ENCODE peak calls at places on chromosomes 6 and 20, in six cellular contexts. B is lower leg skin, U is Peyer's patch, Y is spleen, H is K562, E is prostate gland. C is an unnamed sample.

GRCh38 chr20:49987868-49988690 is 5.3 kb downstream of the SNAI1 start:
- DNase-seq in B (no peak), U (no peak), Y (no peak), H (no peak), E (no peak), C (no peak)

GRCh38 chr6:7848229-7848628 is 62.4 kb downstream of the TXNDC5 start:
- DNase-seq in B (no peak), U (no peak), Y (no peak), H (no peak), E (no peak), C (no peak)

GRCh38 chr6:96391776-96392175 is 129.8 kb upstream of the UFL1 start:
- DNase-seq in B (no peak), U (no peak), Y (no peak), H (no peak), E (no peak), C (no peak)

GRCh38 chr20:11001767-11002540 is 328.2 kb upstream of the JAG1 start:
- DNase-seq in B (peak), U (no peak), Y (no peak), H (no peak), E (peak), C (peak)

GRCh38 chr20:55576981-55577380 is 428.3 kb downstream of the CBLN4 start:
- DNase-seq in B (no peak), U (no peak), Y (no peak), H (no peak), E (no peak), C (no peak)

GRCh38 chr20:13121840-13122515 is 99.1 kb upstream of the ISM1 start:
- DNase-seq in B (no peak), U (no peak), Y (no peak), H (no peak), E (no peak), C (no peak)

GRCh38 chr20:63969851-63970713 is at the start of gene ZNF512B:
- DNase-seq in B (no peak), U (peak), Y (peak), H (peak), E (peak), C (peak)

GRCh38 chr20:17822039-17822438 is 122.3 kb downstream of the BANF2 start:
- DNase-seq in B (no peak), U (peak), Y (no peak), H (no peak), E (peak), C (peak)

GRCh38 chr6:134299236-134299635 is 18.7 kb downstream of the SGK1 start:
- DNase-seq in B (no peak), U (no peak), Y (no peak), H (no peak), E (no peak), C (no peak)

GRCh38 chr6:106688177-106688951 is 59.0 kb downstream of the QRSL1 start:
- DNase-seq in B (no peak), U (no peak), Y (no peak), H (no peak), E (no peak), C (no peak)

GRCh38 chr20:33857722-33858563 is 46.8 kb downstream of the CHMP4B start:
- DNase-seq in B (no peak), U (no peak), Y (no peak), H (no peak), E (no peak), C (no peak)

GRCh38 chr20:34062651-34063482 is 49.2 kb downstream of the EIF2S2 start:
- DNase-seq in B (no peak), U (no peak), Y (no peak), H (no peak), E (no peak), C (no peak)

GRCh38 chr20:58306421-58307261 is 2.9 kb upstream of the RAB22A start:
- DNase-seq in B (peak), U (peak), Y (peak), H (peak), E (no peak), C (peak)

GRCh38 chr20:34708621-34709043 is 4.5 kb downstream of the TP53INP2 start:
- DNase-seq in B (peak), U (peak), Y (peak), H (peak), E (peak), C (peak)

GRCh38 chr6:44151348-44152108 is 7.1 kb upstream of the CAPN11 start:
- DNase-seq in B (peak), U (peak), Y (peak), H (peak), E (peak), C (peak)

GRCh38 chr6:18183736-18184135 is 28.5 kb downstream of the KDM1B start:
- DNase-seq in B (no peak), U (no peak), Y (no peak), H (no peak), E (no peak), C (no peak)

GRCh38 chr6:33621396-33622388 is 570 bp downstream of the ITPR3 start:
- DNase-seq in B (no peak), U (peak), Y (peak), H (peak), E (peak), C (peak)

GRCh38 chr6:33620584-33621395 is at the start of gene ITPR3:
- DNase-seq in B (no peak), U (peak), Y (peak), H (peak), E (peak), C (peak)

GRCh38 chr6:33619166-33619565 is 2.0 kb upstream of the ITPR3 start:
- DNase-seq in B (no peak), U (no peak), Y (no peak), H (no peak), E (no peak), C (no peak)

GRCh38 chr6:33622456-33623431 is 1.6 kb downstream of the ITPR3 start:
- DNase-seq in B (no peak), U (peak), Y (no peak), H (peak), E (no peak), C (no peak)

DNA sequence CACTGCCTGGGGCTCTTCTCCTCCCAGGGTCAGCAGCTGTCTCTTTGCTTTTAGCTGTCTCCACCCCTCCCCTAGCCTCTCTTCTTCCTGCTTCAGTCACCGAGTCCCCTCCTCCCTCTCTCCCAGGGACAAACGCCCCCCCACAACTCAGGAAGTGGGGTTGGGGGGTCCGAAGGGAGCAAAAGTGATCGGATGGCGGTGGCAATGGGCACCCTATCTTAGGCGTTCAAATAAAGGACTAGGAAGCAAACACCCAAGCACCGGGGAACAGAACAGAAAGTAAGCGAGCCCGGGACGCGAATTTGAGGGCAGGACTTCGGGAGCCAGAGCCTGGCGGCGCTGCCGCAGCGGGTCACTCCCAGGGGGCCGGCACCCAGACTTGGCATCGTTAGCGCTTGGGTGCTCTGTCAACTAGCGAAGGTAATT is 951 bp upstream of the ITPR3 start:
- DNase-seq in B (peak), U (peak), Y (peak), H (peak), E (peak), C (peak)
- TF ChIP-seq POLR2A in B (no peak), U (no peak), Y (no peak), H (peak), E (no peak), C (no peak)

GRCh38 chr6:169725270-169726048 is 1.2 kb upstream of the PHF10 start:
- DNase-seq in B (peak), U (peak), Y (peak), H (peak), E (peak), C (peak)
- H3K4me3 ChIP-seq in B (no peak), U (peak), Y (peak), H (peak), E (peak), C (peak)

GRCh38 chr6:150865406-150866146 is at the start of gene MTHFD1L:
- DNase-seq in B (peak), U (peak), Y (peak), H (peak), E (peak), C (peak)
- TF ChIP-seq POLR2A in B (no peak), U (no peak), Y (no peak), H (no peak), E (peak), C (no peak)

GRCh38 chr20:19886666-19887288 is 128.7 kb downstream of the RIN2 start:
- DNase-seq in B (no peak), U (peak), Y (no peak), H (no peak), E (no peak), C (no peak)
- H3K4me3 ChIP-seq in B (no peak), U (peak), Y (no peak), H (no peak), E (no peak), C (no peak)

DNA sequence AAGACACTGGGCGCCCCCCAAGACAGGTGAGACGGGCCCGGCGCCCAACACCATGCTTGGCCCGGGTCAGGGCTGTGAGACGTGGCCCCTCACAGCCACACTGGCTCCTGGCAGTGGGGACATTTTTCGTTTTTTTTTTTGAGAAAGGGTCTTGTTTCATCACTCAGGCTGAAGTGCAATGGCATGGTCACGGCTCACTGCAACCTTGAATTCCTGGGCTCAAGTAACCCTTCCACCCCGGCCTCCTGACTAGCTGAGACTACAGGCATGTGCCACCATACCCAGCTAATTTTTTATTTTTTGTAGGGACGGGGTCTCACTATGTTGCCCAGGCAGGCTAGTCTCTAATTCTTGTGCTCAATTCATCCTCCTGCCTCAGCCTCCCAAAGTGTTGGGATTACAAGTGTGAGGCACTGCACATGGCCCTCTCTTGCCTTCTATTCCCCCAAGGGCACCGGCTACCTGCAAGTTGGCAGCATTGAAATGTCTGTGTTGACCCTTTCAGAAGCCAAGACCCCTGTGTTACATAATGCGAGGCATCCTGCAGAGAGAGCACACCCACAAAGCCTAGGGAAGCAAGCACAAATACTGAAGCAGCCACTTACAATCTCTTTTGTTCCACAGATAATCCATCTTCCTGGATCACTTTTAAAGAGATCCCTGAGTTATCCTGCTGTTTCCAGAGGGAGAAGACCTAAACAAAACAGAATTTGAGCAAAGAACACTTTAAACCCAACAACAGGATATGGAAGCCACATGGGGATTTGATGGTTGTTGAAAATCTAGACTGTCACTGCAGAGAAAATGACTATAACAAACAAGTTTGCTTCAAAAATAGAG is 57.5 kb upstream of the SLC4A11 start:
- DNase-seq in B (no peak), U (no peak), Y (no peak), H (no peak), E (no peak), C (no peak)
- TF ChIP-seq POLR2A in B (no peak), U (no peak), Y (no peak), H (no peak), E (no peak), C (no peak)

GRCh38 chr6:110329729-110330436 is 28.3 kb downstream of the METTL24 start:
- DNase-seq in B (no peak), U (no peak), Y (no peak), H (no peak), E (no peak), C (no peak)
- H3K4me3 ChIP-seq in B (no peak), U (no peak), Y (no peak), H (no peak), E (peak), C (no peak)

GRCh38 chr20:2507464-2507863 is 1.3 kb downstream of the ZNF343 start:
- DNase-seq in B (no peak), U (no peak), Y (no peak), H (no peak), E (no peak), C (peak)

GRCh38 chr20:2509794-2510193 is 1.1 kb upstream of the ZNF343 start:
- DNase-seq in B (no peak), U (no peak), Y (no peak), H (no peak), E (no peak), C (no peak)

GRCh38 chr20:2509468-2509781 is 710 bp upstream of the ZNF343 start:
- DNase-seq in B (no peak), U (no peak), Y (no peak), H (peak), E (no peak), C (no peak)

GRCh38 chr20:2507875-2508630 is 662 bp downstream of the ZNF343 start:
- DNase-seq in B (no peak), U (peak), Y (no peak), H (peak), E (no peak), C (peak)

GRCh38 chr20:2508631-2509467 is at the start of gene ZNF343:
- DNase-seq in B (peak), U (peak), Y (peak), H (peak), E (peak), C (peak)
- TF ChIP-seq POLR2A in B (no peak), U (peak), Y (no peak), H (peak), E (no peak), C (peak)

DNA sequence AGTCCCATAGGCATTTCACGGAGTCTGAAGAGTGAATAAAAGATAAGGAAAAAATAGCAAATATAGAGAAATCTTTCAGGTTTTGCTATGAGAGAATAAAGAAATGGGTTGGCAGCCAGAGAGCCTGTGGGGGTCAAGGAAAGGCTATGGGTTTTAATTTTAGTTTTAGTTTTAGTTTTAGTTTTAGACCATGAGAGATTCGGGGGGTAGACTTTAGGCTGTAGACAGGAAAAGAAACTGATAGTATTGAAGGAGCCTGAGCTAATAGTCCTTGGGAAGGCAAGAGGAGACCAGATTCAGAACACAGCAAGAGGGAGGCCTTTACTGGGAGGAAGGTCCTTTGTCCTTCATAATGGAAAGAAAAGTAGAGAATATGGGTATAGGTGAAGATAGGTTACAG is 19.3 kb downstream of the DOP1A start:
- DNase-seq in B (no peak), U (no peak), Y (no peak), H (no peak), E (no peak), C (no peak)
- H3K4me3 ChIP-seq in B (no peak), U (no peak), Y (no peak), H (no peak), E (no peak), C (no peak)

C was measured in NB4.